ENCODE peak calls at places on chromosome 14, in six cellular contexts. N, B, H, F, I and C are unnamed samples.

GRCh38 chr14:67385618-67386017 is 25.5 kb downstream of the EIF2S1 start:
- DNase-seq in B (no peak), F (no peak), I (no peak), H (no peak), N (no peak), C (no peak)

GRCh38 chr14:100662850-100663527 is 63.7 kb upstream of the DLK1 start:
- DNase-seq in N (peak; percentile 76), I (peak; percentile 49), B (no peak), F (peak; percentile 77), H (peak; percentile 76), C (peak; percentile 78)

GRCh38 chr14:94509356-94509755 is at the start of gene SERPINA12:
- DNase-seq in B (no peak), I (no peak), N (no peak), H (no peak), F (no peak), C (no peak)

GRCh38 chr14:93725002-93725582 is 63.2 kb downstream of the PRIMA1 start:
- DNase-seq in H (no peak), F (no peak), I (no peak), N (no peak), B (no peak), C (no peak)

GRCh38 chr14:99427632-99428315 is 52.9 kb downstream of the SETD3 start:
- DNase-seq in B (no peak), I (no peak), F (no peak), H (no peak), N (no peak), C (peak; percentile 18)

GRCh38 chr14:94393474-94393873 is 5.1 kb upstream of the SERPINA1 start:
- DNase-seq in I (no peak), B (no peak), N (no peak), H (no peak), F (no peak), C (no peak)

GRCh38 chr14:74302160-74302628 is 540 bp downstream of the ABCD4 start:
- DNase-seq in F (no peak), I (no peak), B (no peak), N (peak; percentile 77), H (no peak), C (peak; percentile 44)

GRCh38 chr14:74983343-74983742 is 19.4 kb upstream of the EIF2B2 start:
- DNase-seq in I (no peak), B (no peak), F (no peak), N (no peak), H (no peak), C (no peak)

GRCh38 chr14:33679461-33680225 is 271.2 kb downstream of the EGLN3 start:
- DNase-seq in F (no peak), B (no peak), I (no peak), H (no peak), N (peak; percentile 38), C (no peak)

GRCh38 chr14:51436630-51437029 is 196.6 kb downstream of the TMX1 start:
- DNase-seq in N (no peak), B (no peak), H (no peak), F (no peak), I (no peak), C (no peak)

GRCh38 chr14:61476737-61477410 is 155.5 kb downstream of the PRKCH start:
- DNase-seq in F (no peak), H (no peak), I (no peak), N (peak; percentile 99), B (no peak), C (peak; percentile 99)

GRCh38 chr14:71533396-71533795 is 398.8 kb upstream of the RGS6 start:
- DNase-seq in F (no peak), N (peak; percentile 74), H (no peak), B (no peak), I (no peak), C (peak; percentile 30)

GRCh38 chr14:96961895-96962294 is 164.7 kb downstream of the VRK1 start:
- DNase-seq in I (no peak), F (no peak), N (no peak), B (no peak), H (no peak), C (no peak)

GRCh38 chr14:74402264-74403251 is 23.5 kb downstream of the SYNDIG1L start:
- DNase-seq in B (no peak), H (no peak), N (no peak), F (peak; percentile 34), I (no peak), C (no peak)

GRCh38 chr14:94952097-94952496 is 182.2 kb upstream of the GSC start:
- DNase-seq in B (no peak), I (no peak), N (no peak), H (no peak), F (no peak), C (no peak)

GRCh38 chr14:48586099-48586498 is 910.7 kb upstream of the MDGA2 start:
- DNase-seq in N (no peak), I (no peak), H (no peak), B (no peak), F (no peak), C (no peak)

GRCh38 chr14:86858043-86858442 is 1134.9 kb downstream of the GALC start:
- DNase-seq in N (peak; percentile 60), F (no peak), I (no peak), H (no peak), B (no peak), C (peak; percentile 57)

GRCh38 chr14:39762576-39763401 is 330.6 kb upstream of the FBXO33 start:
- DNase-seq in N (no peak), H (no peak), F (no peak), I (no peak), B (no peak), C (peak; percentile 4)

GRCh38 chr14:32534145-32534544 is 205.0 kb downstream of the AKAP6 start:
- DNase-seq in I (no peak), F (no peak), H (no peak), N (no peak), B (no peak), C (no peak)

GRCh38 chr14:96423446-96424103 is 31.6 kb downstream of the AK7 start:
- DNase-seq in H (no peak), B (no peak), I (no peak), F (no peak), N (no peak), C (peak; percentile 4)

GRCh38 chr14:51967521-51967920 is 21.8 kb upstream of the RTRAF start:
- DNase-seq in B (no peak), N (no peak), H (no peak), I (no peak), F (no peak), C (no peak)

DNA sequence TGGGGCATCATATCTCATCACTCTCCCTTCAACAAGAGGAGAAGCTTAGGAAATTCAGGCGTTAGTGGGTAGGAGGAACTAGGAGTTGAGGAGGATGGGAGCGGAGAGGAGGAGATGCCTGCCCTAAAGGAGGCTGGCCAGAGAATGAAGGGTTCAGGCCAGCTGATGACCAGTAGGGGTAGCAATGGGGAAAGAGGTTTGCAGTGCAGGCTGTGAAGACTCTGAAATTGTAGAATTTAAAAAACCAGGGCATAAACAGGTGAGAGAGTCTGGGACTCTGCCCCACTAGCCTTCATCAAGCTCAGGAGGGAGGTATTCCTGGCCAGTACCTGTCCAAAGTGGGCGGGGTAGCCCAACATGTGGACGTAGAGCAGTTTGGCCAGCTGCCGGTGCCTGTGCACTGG is 807 bp downstream of the AP1G2 start:
- DNase-seq in I (peak; percentile 66), N (peak; percentile 36), H (no peak), F (no peak), B (no peak), C (no peak)
- TF ChIP-seq CTCF in I (no peak), N (peak; percentile 45), H (no peak), F (no peak), B (peak; percentile 40), C (peak; percentile 35)

GRCh38 chr14:102772781-102773570 is 4.3 kb upstream of the TRAF3 start:
- DNase-seq in N (peak; percentile 44), B (no peak), I (no peak), F (peak; percentile 14), H (peak; percentile 63), C (peak; percentile 41)
- TF ChIP-seq CTCF in N (peak; percentile 51), B (no peak), I (no peak), F (no peak), H (no peak), C (peak; percentile 29)

GRCh38 chr14:56081139-56081538 is 37.1 kb upstream of the PELI2 start:
- DNase-seq in H (no peak), B (no peak), F (no peak), N (no peak), I (no peak), C (no peak)

GRCh38 chr14:56087824-56088571 is 30.2 kb upstream of the PELI2 start:
- DNase-seq in F (no peak), I (peak; percentile 6), B (no peak), H (no peak), N (no peak), C (no peak)

DNA sequence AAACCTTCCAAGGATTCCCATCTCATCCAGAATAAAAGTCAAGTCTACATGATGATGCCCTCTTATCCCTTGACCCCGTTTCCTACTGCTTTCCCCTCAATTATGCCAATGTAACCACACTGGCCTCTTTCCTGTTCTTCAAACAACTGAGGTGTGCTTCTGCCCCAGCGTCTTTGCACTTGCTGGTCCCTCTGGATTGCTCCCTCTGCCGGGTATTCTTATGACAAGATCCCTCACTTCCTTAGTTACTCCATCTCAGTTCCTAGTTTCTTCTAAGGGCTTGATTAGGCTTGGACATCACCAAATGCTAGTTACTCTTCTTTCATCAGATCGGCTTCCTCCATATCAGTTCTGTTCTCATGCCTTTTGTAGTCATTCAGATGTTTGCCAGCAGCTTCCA is 32.7 kb upstream of the PELI2 start:
- DNase-seq in N (no peak), B (no peak), F (no peak), H (no peak), I (no peak), C (no peak)
- TF ChIP-seq CTCF in N (no peak), B (peak; percentile 15), F (no peak), H (no peak), I (no peak), C (no peak)

GRCh38 chr14:53432378-53432802 is 279.3 kb upstream of the DDHD1 start:
- DNase-seq in F (no peak), B (peak; percentile 13), N (peak; percentile 65), I (no peak), H (peak; percentile 28), C (peak; percentile 66)
- TF ChIP-seq CTCF in F (peak; percentile 53), B (peak; percentile 60), N (peak; percentile 75), I (no peak), H (peak; percentile 84), C (peak; percentile 64)

GRCh38 chr14:69090187-69090789 is 62.6 kb downstream of the DCAF5 start:
- DNase-seq in F (no peak), B (no peak), I (peak; percentile 51), N (peak; percentile 68), H (peak; percentile 15), C (peak; percentile 53)
- TF ChIP-seq CTCF in F (peak; percentile 70), B (peak; percentile 66), I (peak; percentile 39), N (peak; percentile 84), H (peak; percentile 64), C (peak; percentile 76)

GRCh38 chr14:105492051-105492965 is 1.3 kb downstream of the TEDC1 start:
- DNase-seq in N (no peak), I (no peak), B (no peak), H (no peak), F (peak; percentile 62), C (no peak)

GRCh38 chr14:105491366-105492006 is 440 bp downstream of the TEDC1 start:
- DNase-seq in F (peak; percentile 84), H (peak; percentile 79), I (no peak), B (no peak), N (peak; percentile 34), C (peak; percentile 32)

GRCh38 chr14:105494606-105494929 is 3.5 kb downstream of the TEDC1 start:
- DNase-seq in I (no peak), B (no peak), H (no peak), F (peak; percentile 32), N (no peak), C (no peak)

GRCh38 chr14:105493921-105494605 is 3.0 kb downstream of the TEDC1 start:
- DNase-seq in I (no peak), H (no peak), B (no peak), N (no peak), F (peak; percentile 45), C (no peak)

GRCh38 chr14:105492966-105493871 is 2.2 kb downstream of the TEDC1 start:
- DNase-seq in B (no peak), N (no peak), F (peak; percentile 46), I (no peak), H (no peak), C (no peak)
- TF ChIP-seq CTCF in B (no peak), N (no peak), F (no peak), I (no peak), H (no peak), C (no peak)